ENCODE peak calls at places on chromosomes 11 and 22, in six cellular contexts. L is hepatocyte, C is neural progenitor cell, D is OCI-LY7, I is GM23248, K is GM23338. J is an unnamed sample.

GRCh38 chr11:65459552-65459951 is 37.0 kb downstream of the NEAT1 start:
- DNase-seq in L (no peak), C (peak), D (no peak), I (no peak), K (peak), J (no peak)

GRCh38 chr11:60887531-60887930 is 18.9 kb downstream of the PRPF19 start:
- DNase-seq in L (peak), C (peak), D (peak), I (peak), K (peak), J (peak)

GRCh38 chr11:16179668-16180067 is 176.7 kb downstream of the SOX6 start:
- DNase-seq in L (no peak), C (no peak), D (no peak), I (peak), K (no peak), J (no peak)

GRCh38 chr11:83033972-83034672 is 37.6 kb downstream of the RAB30 start:
- DNase-seq in L (peak), C (peak), D (no peak), I (peak), K (peak), J (peak)

GRCh38 chr11:27460158-27460565 is 12.4 kb downstream of the LGR4 start:
- DNase-seq in L (no peak), C (no peak), D (no peak), I (no peak), K (no peak), J (no peak)

GRCh38 chr11:116485425-116485824 is 287.4 kb downstream of the BUD13 start:
- DNase-seq in L (peak), C (no peak), D (no peak), I (no peak), K (no peak), J (no peak)

GRCh38 chr22:38674888-38675287 is 6.9 kb upstream of the TOMM22 start:
- DNase-seq in L (no peak), C (no peak), D (no peak), I (peak), K (no peak), J (no peak)

GRCh38 chr11:132312161-132312560 is 941.7 kb downstream of the NTM start:
- DNase-seq in L (peak), C (no peak), D (no peak), I (peak), K (no peak), J (peak)

GRCh38 chr22:33000342-33001280 is 57.6 kb downstream of the SYN3 start:
- DNase-seq in L (peak), C (peak), D (peak), I (peak), K (peak), J (peak)

GRCh38 chr11:97871816-97872215 is 1148.9 kb upstream of the CNTN5 start:
- DNase-seq in L (no peak), C (no peak), D (no peak), I (no peak), K (no peak), J (no peak)

GRCh38 chr11:27153136-27153535 is 112.5 kb downstream of the BBOX1 start:
- DNase-seq in L (no peak), C (no peak), D (peak), I (no peak), K (no peak), J (no peak)

GRCh38 chr11:114156766-114157165 is 97.3 kb downstream of the ZBTB16 start:
- DNase-seq in L (no peak), C (no peak), D (no peak), I (no peak), K (no peak), J (no peak)

GRCh38 chr11:17063171-17064002 is 14.1 kb downstream of the RPS13 start:
- DNase-seq in L (peak), C (peak), D (peak), I (peak), K (peak), J (peak)

GRCh38 chr11:75946531-75947530 is 131.8 kb downstream of the UVRAG start:
- DNase-seq in L (peak), C (peak), D (no peak), I (peak), K (peak), J (peak)

GRCh38 chr11:2665747-2666710 is 33.8 kb downstream of the KCNQ1OT1 start:
- DNase-seq in L (no peak), C (no peak), D (no peak), I (no peak), K (no peak), J (no peak)

GRCh38 chr11:57426754-57427691 is at the start of gene SLC43A3:
- DNase-seq in L (peak), C (peak), D (peak), I (peak), K (peak), J (peak)

GRCh38 chr22:28442951-28443876 is 236.4 kb downstream of the TTC28 start:
- DNase-seq in L (peak), C (peak), D (peak), I (peak), K (peak), J (no peak)

GRCh38 chr22:20431520-20432237 is 5.9 kb downstream of the SCARF2 start:
- DNase-seq in L (peak), C (peak), D (no peak), I (no peak), K (peak), J (no peak)

GRCh38 chr11:10459029-10459970 is 4.2 kb downstream of the AMPD3 start:
- DNase-seq in L (no peak), C (no peak), D (peak), I (no peak), K (no peak), J (no peak)
- TF ChIP-seq EZH2phosphoT487 in L (no peak), C (no peak), D (no peak), I (no peak), K (no peak), J (no peak)

GRCh38 chr11:35661539-35661938 is 1.0 kb upstream of the TRIM44 start:
- DNase-seq in L (no peak), C (no peak), D (no peak), I (peak), K (no peak), J (no peak)
- H3K4me2 ChIP-seq in L (peak), C (peak), D (no peak), I (peak), K (peak), J (peak)

DNA sequence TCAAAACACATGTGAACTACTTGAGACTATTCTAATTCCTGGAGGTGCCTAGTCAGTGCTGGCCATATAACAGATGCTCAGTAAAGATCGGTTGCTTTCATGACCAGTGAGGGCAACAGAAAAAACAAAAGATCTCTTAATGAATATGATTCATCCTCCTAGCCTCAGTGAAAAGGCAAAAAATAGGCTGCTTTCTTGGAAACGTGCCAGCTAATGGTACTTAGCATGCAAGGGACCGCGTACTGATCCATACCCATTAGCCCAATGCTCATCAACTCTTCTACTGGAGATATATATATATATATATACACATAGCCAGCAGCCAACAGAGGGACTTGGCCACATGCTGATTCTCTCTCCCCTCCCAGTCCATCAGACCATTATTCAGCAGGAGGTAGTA is 320.5 kb downstream of the KIRREL3 start:
- DNase-seq in L (no peak), C (no peak), D (no peak), I (peak), K (no peak), J (no peak)
- TF ChIP-seq EZH2phosphoT487 in L (no peak), C (no peak), D (no peak), I (no peak), K (no peak), J (no peak)

GRCh38 chr22:19173047-19174035 is 5.2 kb downstream of the SLC25A1 start:
- DNase-seq in L (peak), C (peak), D (peak), I (no peak), K (no peak), J (no peak)

GRCh38 chr22:19175026-19175601 is 3.4 kb downstream of the SLC25A1 start:
- DNase-seq in L (peak), C (peak), D (no peak), I (no peak), K (no peak), J (no peak)

GRCh38 chr22:19175602-19176174 is 2.8 kb downstream of the SLC25A1 start:
- DNase-seq in L (no peak), C (peak), D (no peak), I (no peak), K (no peak), J (no peak)

GRCh38 chr22:19176175-19176630 is 2.3 kb downstream of the SLC25A1 start:
- DNase-seq in L (peak), C (peak), D (no peak), I (no peak), K (peak), J (no peak)

DNA sequence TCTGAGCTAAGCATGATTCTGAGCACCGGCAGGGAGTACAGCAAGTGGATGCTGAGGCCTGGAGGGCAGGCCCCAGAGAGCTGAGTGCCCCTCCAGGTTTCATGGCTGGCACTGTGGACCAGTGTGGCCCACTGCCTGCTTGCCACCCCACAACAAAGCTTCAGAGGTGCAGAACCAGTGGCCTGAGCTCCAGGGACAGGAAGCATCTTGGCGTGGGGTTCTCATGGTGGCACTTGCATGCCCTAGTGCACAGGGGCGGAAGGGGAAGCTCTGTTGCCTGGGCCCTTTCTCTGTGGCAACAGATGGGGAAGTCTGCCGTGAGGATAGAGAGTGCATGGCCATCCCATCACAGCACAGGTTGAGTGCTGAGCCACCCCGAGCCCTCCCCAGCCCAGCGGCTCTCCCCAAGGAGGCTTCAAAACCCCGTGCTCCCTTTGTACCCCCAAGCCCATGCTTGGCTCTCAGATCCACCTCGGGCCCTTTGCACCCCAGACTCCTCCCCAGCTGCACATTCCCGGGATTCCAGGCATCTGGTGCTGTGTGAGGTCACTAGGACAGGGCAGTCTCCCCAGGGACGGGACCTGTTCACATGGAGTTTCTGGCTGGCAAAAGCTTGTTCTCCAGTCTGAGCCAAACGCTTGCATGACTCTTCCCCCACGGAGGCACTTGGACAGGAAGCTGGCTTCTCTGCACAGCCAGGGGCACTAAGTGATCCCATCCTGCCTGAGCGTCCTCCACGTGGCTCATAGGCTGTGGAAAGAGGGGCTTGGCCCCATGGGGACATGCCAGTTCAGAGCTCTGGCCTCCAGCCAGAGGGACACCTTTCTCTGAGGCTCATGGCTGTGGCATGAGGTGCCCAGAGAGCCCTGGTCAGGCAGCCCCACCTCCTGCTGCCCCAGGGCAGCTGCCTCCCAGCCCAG is 4.2 kb downstream of the SLC25A1 start:
- DNase-seq in L (peak), C (peak), D (peak), I (peak), K (peak), J (peak)
- H3K4me2 ChIP-seq in L (no peak), C (no peak), D (peak), I (peak), K (peak), J (peak)

GRCh38 chr22:18731075-18731666 is 119.5 kb upstream of the RIMBP3 start:
- DNase-seq in L (no peak), C (no peak), D (no peak), I (no peak), K (no peak), J (no peak)
- TF ChIP-seq EZH2phosphoT487 in L (no peak), C (no peak), D (no peak), I (no peak), K (no peak), J (no peak)

GRCh38 chr11:74232316-74232950 is 61.3 kb downstream of the PPME1 start:
- DNase-seq in L (no peak), C (no peak), D (no peak), I (no peak), K (no peak), J (no peak)

GRCh38 chr11:74225565-74225964 is 54.5 kb downstream of the PPME1 start:
- DNase-seq in L (no peak), C (no peak), D (no peak), I (no peak), K (no peak), J (no peak)

GRCh38 chr11:74221816-74222215 is 50.7 kb downstream of the PPME1 start:
- DNase-seq in L (no peak), C (no peak), D (no peak), I (no peak), K (no peak), J (no peak)

GRCh38 chr11:74226907-74227306 is 55.8 kb downstream of the PPME1 start:
- DNase-seq in L (no peak), C (no peak), D (no peak), I (no peak), K (peak), J (peak)
- H3K4me2 ChIP-seq in L (no peak), C (no peak), D (no peak), I (no peak), K (no peak), J (no peak)

GRCh38 chr11:130587658-130588057 is 139.2 kb downstream of the ADAMTS15 start:
- DNase-seq in L (no peak), C (no peak), D (no peak), I (no peak), K (no peak), J (no peak)
- TF ChIP-seq EZH2phosphoT487 in L (no peak), C (no peak), D (no peak), I (no peak), K (no peak), J (no peak)

DNA sequence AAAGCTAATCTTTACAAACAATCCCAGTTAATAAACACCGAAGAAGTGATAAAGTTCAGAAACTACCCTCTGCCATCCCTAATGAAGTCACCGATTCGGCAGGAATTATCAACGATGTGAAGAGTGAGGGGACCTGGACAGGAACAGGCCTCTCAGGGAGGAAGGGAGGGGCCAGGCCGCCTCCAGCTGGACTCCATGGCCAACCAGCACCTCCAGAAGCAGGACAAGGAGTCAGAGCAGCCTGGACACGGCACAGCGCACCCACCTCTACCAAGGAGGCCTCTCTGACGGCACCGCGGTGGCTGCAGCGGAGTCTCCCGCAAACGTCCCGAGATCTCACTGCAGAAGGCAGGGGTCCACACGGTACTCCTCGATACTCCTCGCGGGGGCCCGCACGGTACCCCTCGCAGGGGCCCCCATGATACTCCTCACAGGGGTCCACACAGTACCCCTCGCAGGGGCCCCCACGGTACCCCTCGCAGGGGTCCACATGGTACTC is 3.8 kb downstream of the TOLLIP start:
- DNase-seq in L (peak), C (no peak), D (no peak), I (no peak), K (no peak), J (no peak)
- H3K4me2 ChIP-seq in L (peak), C (no peak), D (no peak), I (no peak), K (no peak), J (no peak)

J was measured in PC-3.